ENCODE peak calls at places on chromosomes 5 and 9, in eight cellular contexts. X, S, W, O, L, J, Q and P are unnamed samples.

GRCh38 chr9:87184956-87185642 is 237.8 kb upstream of the GAS1 start:
- DNase-seq in X (no peak), O (peak), J (no peak), W (no peak), L (no peak), S (no peak), Q (no peak), P (peak)

GRCh38 chr5:142569905-142570304 is 116.0 kb downstream of the FGF1 start:
- DNase-seq in Q (no peak), J (no peak), X (no peak), S (no peak), W (peak), O (no peak), L (no peak), P (no peak)

GRCh38 chr5:127804886-127805426 is 101.8 kb downstream of the CCDC192 start:
- DNase-seq in S (no peak), X (no peak), Q (no peak), J (no peak), L (no peak), O (no peak), W (no peak), P (peak)

GRCh38 chr9:116250881-116251280 is 97.3 kb downstream of the PAPPA start:
- DNase-seq in J (no peak), S (no peak), L (no peak), X (no peak), Q (no peak), O (no peak), W (peak), P (no peak)

GRCh38 chr5:132238169-132238744 is 10.6 kb upstream of the P4HA2 start:
- DNase-seq in J (peak), O (peak), X (peak), W (no peak), Q (peak), L (peak), S (peak), P (peak)

GRCh38 chr9:13444272-13444608 is 164.7 kb upstream of the MPDZ start:
- DNase-seq in Q (no peak), L (no peak), J (no peak), X (no peak), O (no peak), S (no peak), W (no peak), P (no peak)

GRCh38 chr9:124040935-124041816 is 29.6 kb downstream of the LHX2 start:
- DNase-seq in W (no peak), J (peak), O (peak), Q (no peak), S (peak), L (peak), X (peak), P (peak)

GRCh38 chr9:35864695-35865255 is 5.4 kb downstream of the OR13J1 start:
- DNase-seq in L (no peak), W (no peak), X (no peak), Q (no peak), S (no peak), O (no peak), J (no peak), P (no peak)

GRCh38 chr5:9739135-9739534 is 109.0 kb upstream of the TAS2R1 start:
- DNase-seq in O (no peak), Q (no peak), L (no peak), S (no peak), X (no peak), J (no peak), W (no peak), P (no peak)

GRCh38 chr5:132760043-132760420 is 12.8 kb downstream of the CCNI2 start:
- DNase-seq in O (no peak), X (no peak), L (no peak), S (no peak), Q (no peak), J (no peak), W (no peak), P (no peak)

GRCh38 chr5:38029431-38030065 is 189.7 kb upstream of the GDNF start:
- DNase-seq in L (no peak), O (no peak), Q (no peak), J (no peak), S (no peak), W (no peak), X (no peak), P (no peak)

GRCh38 chr5:151082976-151083651 is 2.3 kb upstream of the TNIP1 start:
- DNase-seq in S (peak), J (peak), L (peak), W (no peak), Q (no peak), O (peak), X (no peak), P (peak)

GRCh38 chr9:132732326-132732725 is 62.1 kb downstream of the GTF3C4 start:
- DNase-seq in O (peak), S (no peak), J (no peak), L (no peak), Q (no peak), W (no peak), X (no peak), P (peak)

GRCh38 chr9:116377179-116377790 is 223.7 kb downstream of the PAPPA start:
- DNase-seq in X (no peak), J (no peak), W (peak), S (no peak), O (peak), L (no peak), Q (no peak), P (peak)

GRCh38 chr9:121884057-121884512 is 209.0 kb downstream of the TTLL11 start:
- DNase-seq in O (peak), L (no peak), J (no peak), Q (no peak), W (no peak), S (no peak), X (no peak), P (no peak)

GRCh38 chr5:68848086-68848485 is 245.7 kb upstream of the SLC30A5 start:
- DNase-seq in W (no peak), S (no peak), O (peak), L (no peak), J (no peak), X (no peak), Q (no peak), P (peak)

GRCh38 chr5:104913840-104914239 is 1351.3 kb upstream of the NUDT12 start:
- DNase-seq in L (no peak), X (no peak), Q (no peak), W (no peak), J (no peak), O (no peak), S (no peak), P (no peak)

GRCh38 chr5:152309926-152310450 is 95.1 kb downstream of the NMUR2 start:
- DNase-seq in X (no peak), J (no peak), S (no peak), Q (no peak), W (no peak), L (no peak), O (no peak), P (no peak)

GRCh38 chr9:93098236-93098946 is 2.4 kb downstream of the CARD19 start:
- DNase-seq in X (peak), L (no peak), S (peak), O (peak), J (no peak), W (peak), Q (peak), P (peak)